ENCODE peak calls at places on chromosomes 13 and 19, in six cellular contexts. D, K, T, X, O and H are unnamed samples.

GRCh38 chr13:89846890-89847585 is 1500.4 kb upstream of the MIR17HG start:
- DNase-seq in D (no peak), K (peak; percentile 3), T (no peak), X (peak; percentile 41), O (no peak), H (no peak)

GRCh38 chr13:20360041-20360491 is 127.9 kb upstream of the GJB6 start:
- DNase-seq in D (no peak), K (peak; percentile 43), T (no peak), X (peak; percentile 18), O (no peak), H (no peak)

GRCh38 chr19:14091885-14092462 is 1.4 kb upstream of the SAMD1 start:
- DNase-seq in D (peak; percentile 21), K (no peak), T (no peak), X (peak; percentile 21), O (no peak), H (no peak)

GRCh38 chr13:42363941-42364612 is 92.1 kb downstream of the AKAP11 start:
- DNase-seq in D (no peak), K (peak; percentile 17), T (no peak), X (peak; percentile 66), O (no peak), H (peak; percentile 38)

GRCh38 chr19:40274585-40275544 is 10.3 kb downstream of the AKT2 start:
- DNase-seq in D (no peak), K (no peak), T (no peak), X (no peak), O (no peak), H (no peak)

GRCh38 chr19:8054169-8054568 is 1.6 kb downstream of the CCL25 start:
- DNase-seq in D (no peak), K (no peak), T (no peak), X (no peak), O (no peak), H (no peak)

GRCh38 chr13:106986033-106986484 is 418.1 kb upstream of the ARGLU1 start:
- DNase-seq in D (no peak), K (peak; percentile 34), T (peak; percentile 10), X (no peak), O (peak; percentile 85), H (peak; percentile 74)

GRCh38 chr13:79794936-79795335 is 314.0 kb downstream of the NDFIP2 start:
- DNase-seq in D (no peak), K (no peak), T (no peak), X (no peak), O (no peak), H (no peak)

GRCh38 chr13:65292488-65292901 is 1937.6 kb downstream of the PCDH9 start:
- DNase-seq in D (no peak), K (peak; percentile 86), T (peak; percentile 3), X (peak; percentile 79), O (no peak), H (peak; percentile 28)

GRCh38 chr13:110339975-110340550 is 33.0 kb downstream of the COL4A2 start:
- DNase-seq in D (no peak), K (no peak), T (no peak), X (no peak), O (no peak), H (no peak)

GRCh38 chr13:27920677-27921420 is 1.0 kb downstream of the PDX1 start:
- DNase-seq in D (peak; percentile 36), K (peak; percentile 6), T (no peak), X (peak; percentile 45), O (no peak), H (peak; percentile 49)

GRCh38 chr13:112587359-112587766 is 590 bp downstream of the TUBGCP3 start:
- DNase-seq in D (peak; percentile 58), K (peak; percentile 86), T (no peak), X (peak; percentile 92), O (peak; percentile 81), H (peak; percentile 63)

GRCh38 chr19:45782162-45782623 is at the start of gene DMPK:
- DNase-seq in D (no peak), K (no peak), T (no peak), X (peak; percentile 60), O (no peak), H (peak; percentile 30)

GRCh38 chr13:65336916-65337315 is 1893.2 kb downstream of the PCDH9 start:
- DNase-seq in D (no peak), K (peak; percentile 84), T (no peak), X (no peak), O (no peak), H (no peak)

GRCh38 chr19:39199025-39199424 is 2.3 kb downstream of the NCCRP1 start:
- DNase-seq in D (no peak), K (peak; percentile 63), T (no peak), X (peak; percentile 18), O (no peak), H (peak; percentile 61)

GRCh38 chr19:13732337-13732736 is 32.0 kb upstream of the MRI1 start:
- DNase-seq in D (no peak), K (no peak), T (no peak), X (no peak), O (no peak), H (no peak)

GRCh38 chr19:42606660-42607351 is 12.1 kb upstream of the CEACAM8 start:
- DNase-seq in D (peak; percentile 9), K (peak; percentile 27), T (peak; percentile 44), X (no peak), O (peak; percentile 54), H (peak; percentile 76)

GRCh38 chr19:10120538-10121198 is 969 bp upstream of the EIF3G start:
- DNase-seq in D (no peak), K (peak; percentile 92), T (no peak), X (peak; percentile 77), O (peak; percentile 28), H (no peak)

GRCh38 chr13:46716821-46717220 is 80.1 kb downstream of the ESD start:
- DNase-seq in D (no peak), K (no peak), T (no peak), X (peak; percentile 26), O (no peak), H (no peak)

GRCh38 chr19:55406091-55406868 is 1.3 kb downstream of the UBE2S start:
- DNase-seq in D (no peak), K (no peak), T (no peak), X (no peak), O (no peak), H (no peak)

GRCh38 chr13:29508874-29509249 is 86.6 kb downstream of the SLC7A1 start:
- DNase-seq in D (no peak), K (no peak), T (no peak), X (no peak), O (no peak), H (no peak)

GRCh38 chr19:681029-681626 is 4.9 kb downstream of the FSTL3 start:
- DNase-seq in D (no peak), K (no peak), T (no peak), X (no peak), O (peak; percentile 28), H (no peak)

GRCh38 chr19:6730153-6730804 is 7.1 kb downstream of the GPR108 start:
- DNase-seq in D (no peak), K (no peak), T (peak; percentile 82), X (no peak), O (no peak), H (peak; percentile 98)

GRCh38 chr13:113544071-113544891 is 40.3 kb upstream of the TFDP1 start:
- DNase-seq in D (no peak), K (no peak), T (no peak), X (no peak), O (no peak), H (peak; percentile 26)

GRCh38 chr13:75312884-75313520 is 169.0 kb downstream of the TBC1D4 start:
- DNase-seq in D (no peak), K (no peak), T (no peak), X (no peak), O (no peak), H (no peak)

GRCh38 chr19:42010245-42011126 is 16.5 kb upstream of the ATP1A3 start:
- DNase-seq in D (no peak), K (peak; percentile 60), T (no peak), X (peak; percentile 27), O (no peak), H (no peak)

GRCh38 chr19:32191921-32192320 is 153.5 kb upstream of the ZNF507 start:
- DNase-seq in D (no peak), K (no peak), T (no peak), X (no peak), O (no peak), H (no peak)

GRCh38 chr19:48739835-48740704 is at the start of gene RASIP1:
- DNase-seq in D (no peak), K (no peak), T (no peak), X (no peak), O (no peak), H (no peak)

GRCh38 chr13:89066868-89067466 is 1395.8 kb downstream of the SLITRK5 start:
- DNase-seq in D (peak; percentile 40), K (peak; percentile 0), T (no peak), X (peak; percentile 62), O (no peak), H (peak; percentile 28)

GRCh38 chr19:51124729-51125128 is at the start of gene SIGLEC9:
- DNase-seq in D (no peak), K (no peak), T (no peak), X (no peak), O (no peak), H (no peak)
- H3K23ac ChIP-seq in D (peak within 1 kb of the TSS; percentile 89), K (no peak within 1 kb of the TSS), T (no peak within 1 kb of the TSS), X (no peak within 1 kb of the TSS), O (no peak within 1 kb of the TSS), H (no peak within 1 kb of the TSS)

GRCh38 chr19:31118292-31118925 is 230.8 kb downstream of the TSHZ3 start:
- DNase-seq in D (no peak), K (no peak), T (no peak), X (peak; percentile 16), O (no peak), H (no peak)
- H3K9me3 ChIP-seq in D (no peaks in the 10 kb centered on the region), K (no peaks in the 10 kb centered on the region), T (no peaks in the 10 kb centered on the region), X (no peaks in the 10 kb centered on the region), O (no peaks in the 10 kb centered on the region), H (no peaks in the 10 kb centered on the region)

DNA sequence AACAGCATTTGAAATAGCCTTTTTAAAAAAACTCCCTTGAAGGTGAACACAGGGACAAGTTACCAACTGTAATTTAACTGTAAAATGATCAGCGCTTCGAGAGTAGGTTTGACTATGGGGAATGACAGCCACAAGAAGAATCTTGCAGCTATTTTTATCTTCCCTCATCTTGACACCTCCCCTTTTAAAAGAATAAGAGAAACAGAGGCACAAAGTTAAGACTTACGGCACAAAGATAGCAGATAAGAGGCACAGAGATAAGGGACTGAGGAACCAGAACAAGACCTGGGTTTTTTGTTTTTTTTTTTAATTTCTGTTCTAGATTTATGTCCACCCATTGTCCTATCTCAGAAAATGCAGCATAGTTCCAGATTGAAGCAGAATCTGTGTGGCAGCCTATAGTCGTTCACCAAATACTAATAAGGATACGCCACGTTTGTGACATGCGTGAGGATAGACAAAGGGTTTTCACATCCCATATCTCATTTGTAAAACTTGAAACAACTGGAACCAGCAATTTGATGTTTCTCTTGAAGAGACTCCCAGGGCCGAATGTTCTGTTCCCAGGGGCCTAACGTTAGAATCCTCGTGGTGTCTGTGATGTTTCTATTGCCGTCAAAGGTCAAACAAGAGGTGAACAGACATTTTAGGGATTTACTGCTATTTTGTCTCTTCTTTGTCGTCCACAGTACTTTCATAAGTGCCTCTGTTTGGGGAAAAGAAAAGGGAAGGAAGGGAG is 154.9 kb downstream of the DCT start:
- DNase-seq in D (no peak), K (no peak), T (no peak), X (peak; percentile 54), O (no peak), H (no peak)
- H3K9ac ChIP-seq in D (no peak overlapping the region), K (no peak overlapping the region), T (no peak overlapping the region), X (no peak overlapping the region), O (no peak overlapping the region), H (no peak overlapping the region)

DNA sequence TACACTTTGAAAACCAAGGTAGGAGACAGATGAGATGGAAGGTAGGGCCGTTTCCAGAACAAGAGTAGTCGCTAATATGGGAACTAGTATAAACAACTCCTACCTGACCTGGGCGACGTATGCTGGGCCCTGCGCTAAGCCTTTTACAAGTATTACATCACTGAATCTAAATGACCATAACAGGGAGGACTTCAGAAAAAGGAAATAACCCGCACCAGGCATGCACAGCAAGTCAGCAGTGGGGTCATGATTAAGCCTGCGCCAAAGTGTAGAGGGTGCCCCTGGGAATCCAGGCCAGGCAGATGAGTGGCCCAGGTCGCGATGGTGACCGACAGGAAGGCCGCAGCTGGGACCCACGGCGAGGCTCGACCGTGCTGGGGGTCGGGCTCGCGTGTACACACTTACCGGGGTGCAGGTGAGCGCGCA is 597 bp downstream of the ATP13A1 start:
- DNase-seq in D (no peak), K (peak; percentile 4), T (no peak), X (peak; percentile 42), O (no peak), H (no peak)
- H3K23ac ChIP-seq in D (peak overlapping the region; percentile 98), K (peak overlapping the region; percentile 76), T (no peak overlapping the region), X (no peak overlapping the region), O (peak overlapping the region; percentile 55), H (no peak overlapping the region)